ENCODE peak calls at places on chromosomes 11 and 22, in six cellular contexts. F is AG04449, V is mesendoderm, W is upper lobe of right lung, G is tibial nerve, O is aorta. Y is an unnamed sample.

GRCh38 chr11:86355256-86355655 is 19.4 kb upstream of the CCDC81 start:
- DNase-seq in F (no peak), V (no peak), W (no peak), G (no peak), O (no peak), Y (no peak)

GRCh38 chr11:56885182-56885581 is 103.5 kb upstream of the OR5AK2 start:
- DNase-seq in F (no peak), V (peak), W (peak), G (no peak), O (no peak), Y (no peak)

GRCh38 chr11:45024357-45024756 is 73.7 kb upstream of the TP53I11 start:
- DNase-seq in F (no peak), V (no peak), W (no peak), G (no peak), O (no peak), Y (no peak)

GRCh38 chr22:32880906-32881596 is 79.5 kb downstream of the TIMP3 start:
- DNase-seq in F (no peak), V (peak), W (peak), G (no peak), O (peak), Y (peak)

GRCh38 chr11:46006418-46007070 is 84.1 kb downstream of the LARGE2 start:
- DNase-seq in F (no peak), V (peak), W (no peak), G (peak), O (no peak), Y (no peak)

GRCh38 chr22:49331878-49332277 is 495.8 kb downstream of the BRD1 start:
- DNase-seq in F (no peak), V (no peak), W (peak), G (no peak), O (no peak), Y (no peak)

GRCh38 chr22:42752230-42752746 is 31.6 kb upstream of the A4GALT start:
- DNase-seq in F (no peak), V (no peak), W (no peak), G (no peak), O (no peak), Y (peak)

GRCh38 chr11:126194121-126194543 is 17.3 kb downstream of the RPUSD4 start:
- DNase-seq in F (no peak), V (peak), W (no peak), G (peak), O (no peak), Y (no peak)

GRCh38 chr11:123587559-123587958 is 66.9 kb downstream of the SCN3B start:
- DNase-seq in F (no peak), V (no peak), W (no peak), G (no peak), O (no peak), Y (no peak)

GRCh38 chr22:29733362-29734322 is 13.8 kb downstream of the CABP7 start:
- DNase-seq in F (no peak), V (no peak), W (peak), G (no peak), O (no peak), Y (no peak)

GRCh38 chr11:104337273-104337672 is 173.3 kb upstream of the PDGFD start:
- DNase-seq in F (no peak), V (no peak), W (no peak), G (no peak), O (no peak), Y (no peak)

GRCh38 chr11:116641561-116642045 is 131.2 kb downstream of the BUD13 start:
- DNase-seq in F (no peak), V (peak), W (peak), G (no peak), O (no peak), Y (peak)

GRCh38 chr11:35927730-35928129 is 16.1 kb upstream of the LDLRAD3 start:
- DNase-seq in F (no peak), V (no peak), W (peak), G (peak), O (peak), Y (no peak)

GRCh38 chr22:46259374-46259773 is 3.8 kb downstream of the PKDREJ start:
- DNase-seq in F (no peak), V (no peak), W (no peak), G (no peak), O (peak), Y (no peak)

GRCh38 chr11:1194231-1194976 is 28.5 kb upstream of the MUC5B start:
- DNase-seq in F (no peak), V (no peak), W (peak), G (no peak), O (peak), Y (no peak)

GRCh38 chr11:102653744-102654291 is 28.7 kb upstream of the MMP20 start:
- DNase-seq in F (no peak), V (no peak), W (no peak), G (no peak), O (no peak), Y (no peak)

GRCh38 chr11:7251836-7252682 is at the start of gene SYT9:
- DNase-seq in F (no peak), V (peak), W (peak), G (no peak), O (peak), Y (no peak)

GRCh38 chr22:37549704-37550059 is 10.6 kb upstream of the CDC42EP1 start:
- DNase-seq in F (no peak), V (peak), W (peak), G (no peak), O (peak), Y (no peak)

GRCh38 chr11:8814209-8814922 is 96.6 kb upstream of the AKIP1 start:
- DNase-seq in F (no peak), V (peak), W (no peak), G (no peak), O (no peak), Y (no peak)

GRCh38 chr22:21796863-21797262 is 61.3 kb upstream of the YPEL1 start:
- DNase-seq in F (no peak), V (no peak), W (no peak), G (no peak), O (no peak), Y (no peak)

GRCh38 chr11:95450547-95451123 is 219.6 kb upstream of the SESN3 start:
- DNase-seq in F (peak), V (peak), W (no peak), G (no peak), O (no peak), Y (no peak)

GRCh38 chr11:115933564-115933963 is 429.3 kb upstream of the CADM1 start:
- DNase-seq in F (no peak), V (no peak), W (no peak), G (no peak), O (no peak), Y (no peak)

GRCh38 chr11:19974886-19975285 is 185.4 kb downstream of the DBX1 start:
- DNase-seq in F (no peak), V (no peak), W (no peak), G (no peak), O (no peak), Y (no peak)

GRCh38 chr11:3107608-3108182 is 50.5 kb upstream of the CARS1 start:
- DNase-seq in F (no peak), V (no peak), W (peak), G (no peak), O (peak), Y (no peak)

GRCh38 chr11:70109006-70109405 is 30.9 kb downstream of the ANO1 start:
- DNase-seq in F (no peak), V (peak), W (no peak), G (no peak), O (no peak), Y (no peak)

GRCh38 chr11:69352181-69352580 is 58.2 kb downstream of the MYEOV start:
- DNase-seq in F (no peak), V (no peak), W (no peak), G (no peak), O (no peak), Y (peak)

GRCh38 chr11:95451682-95452081 is 220.7 kb upstream of the SESN3 start:
- DNase-seq in F (peak), V (peak), W (no peak), G (no peak), O (no peak), Y (no peak)

GRCh38 chr11:12868315-12869073 is 140.6 kb upstream of the RASSF10 start:
- DNase-seq in F (no peak), V (peak), W (no peak), G (no peak), O (no peak), Y (no peak)

GRCh38 chr11:36037031-36037430 is 93.2 kb downstream of the LDLRAD3 start:
- DNase-seq in F (no peak), V (no peak), W (no peak), G (no peak), O (no peak), Y (no peak)

GRCh38 chr11:116906479-116906878 is 69.1 kb upstream of the APOA1 start:
- DNase-seq in F (no peak), V (no peak), W (no peak), G (no peak), O (no peak), Y (no peak)

GRCh38 chr11:69115586-69116560 is 39.9 kb upstream of the SMIM38 start:
- DNase-seq in F (no peak), V (no peak), W (peak), G (no peak), O (peak), Y (no peak)

GRCh38 chr22:31954535-31955326 is 10.4 kb downstream of the YWHAH start:
- DNase-seq in F (no peak), V (no peak), W (peak), G (no peak), O (peak), Y (no peak)

GRCh38 chr11:1310315-1310687 is 869 bp upstream of the TOLLIP start:
- DNase-seq in F (no peak), V (no peak), W (no peak), G (no peak), O (no peak), Y (no peak)

GRCh38 chr11:123357990-123358827 is 71.9 kb upstream of the GRAMD1B start:
- DNase-seq in F (no peak), V (peak), W (no peak), G (no peak), O (no peak), Y (no peak)

GRCh38 chr11:3840870-3841425 is at the start of gene RHOG:
- DNase-seq in F (no peak), V (peak), W (peak), G (peak), O (peak), Y (peak)

GRCh38 chr11:127392575-127392974 is 392.0 kb upstream of the KIRREL3 start:
- DNase-seq in F (no peak), V (peak), W (no peak), G (no peak), O (no peak), Y (no peak)

GRCh38 chr11:96052921-96053631 is 129.2 kb upstream of the MTMR2 start:
- DNase-seq in F (no peak), V (no peak), W (no peak), G (no peak), O (no peak), Y (no peak)

GRCh38 chr22:19876941-19877625 is 22.4 kb upstream of the GNB1L start:
- DNase-seq in F (no peak), V (no peak), W (peak), G (no peak), O (peak), Y (no peak)

GRCh38 chr11:43685483-43685882 is 4.9 kb downstream of the HSD17B12 start:
- DNase-seq in F (no peak), V (no peak), W (no peak), G (no peak), O (no peak), Y (no peak)
- H3K4me3 ChIP-seq in F (no peak), V (no peak), W (no peak), G (no peak), O (no peak), Y (no peak)

GRCh38 chr22:35914357-35914664 is 114.3 kb downstream of the RBFOX2 start:
- DNase-seq in F (no peak), V (no peak), W (no peak), G (no peak), O (no peak), Y (no peak)
- H3K4me3 ChIP-seq in F (peak), V (no peak), W (peak), G (peak), O (peak), Y (peak)

GRCh38 chr11:67364169-67364568 is 9.2 kb downstream of the CLCF1 start:
- DNase-seq in F (no peak), V (no peak), W (no peak), G (no peak), O (no peak), Y (no peak)

GRCh38 chr11:67364783-67365525 is 8.4 kb downstream of the CLCF1 start:
- DNase-seq in F (no peak), V (no peak), W (no peak), G (no peak), O (no peak), Y (no peak)

GRCh38 chr11:67367014-67367835 is 6.2 kb downstream of the CLCF1 start:
- DNase-seq in F (no peak), V (no peak), W (peak), G (no peak), O (no peak), Y (no peak)

GRCh38 chr11:67366546-67366945 is 6.9 kb downstream of the CLCF1 start:
- DNase-seq in F (no peak), V (no peak), W (no peak), G (no peak), O (no peak), Y (no peak)

DNA sequence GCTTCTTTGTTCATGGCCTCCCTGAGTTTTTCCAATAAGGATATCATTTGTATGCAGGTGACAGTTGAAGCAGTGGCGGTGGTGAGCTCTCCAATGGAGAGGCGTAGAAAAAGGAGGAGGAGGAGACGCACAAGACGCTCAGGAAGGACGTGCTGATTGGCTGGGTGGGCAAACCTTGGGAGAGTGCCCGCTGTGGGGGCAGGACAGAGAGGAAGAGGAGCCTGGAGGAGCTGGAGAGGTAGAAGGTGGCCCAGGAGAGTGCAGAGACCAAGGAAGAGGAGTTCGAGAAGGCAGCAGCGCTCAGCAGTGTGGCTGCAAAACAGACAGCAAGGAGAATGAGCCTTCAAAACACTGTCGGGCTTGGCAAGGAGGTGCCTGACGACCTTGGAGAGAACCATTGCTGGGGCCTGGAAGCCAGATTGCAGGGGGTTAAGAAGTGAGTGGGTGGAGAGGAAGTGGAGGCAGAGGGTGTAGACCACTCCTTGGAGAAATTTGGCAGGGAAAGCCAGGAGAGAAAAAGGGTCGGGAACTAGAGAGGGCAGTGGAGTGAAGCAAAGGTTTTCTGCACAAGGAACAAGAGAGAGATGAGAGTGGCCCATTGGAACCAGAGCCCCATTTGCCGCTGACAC is 7.5 kb downstream of the CLCF1 start:
- DNase-seq in F (no peak), V (no peak), W (no peak), G (no peak), O (no peak), Y (no peak)
- H3K4me3 ChIP-seq in F (no peak), V (no peak), W (no peak), G (no peak), O (no peak), Y (no peak)

DNA sequence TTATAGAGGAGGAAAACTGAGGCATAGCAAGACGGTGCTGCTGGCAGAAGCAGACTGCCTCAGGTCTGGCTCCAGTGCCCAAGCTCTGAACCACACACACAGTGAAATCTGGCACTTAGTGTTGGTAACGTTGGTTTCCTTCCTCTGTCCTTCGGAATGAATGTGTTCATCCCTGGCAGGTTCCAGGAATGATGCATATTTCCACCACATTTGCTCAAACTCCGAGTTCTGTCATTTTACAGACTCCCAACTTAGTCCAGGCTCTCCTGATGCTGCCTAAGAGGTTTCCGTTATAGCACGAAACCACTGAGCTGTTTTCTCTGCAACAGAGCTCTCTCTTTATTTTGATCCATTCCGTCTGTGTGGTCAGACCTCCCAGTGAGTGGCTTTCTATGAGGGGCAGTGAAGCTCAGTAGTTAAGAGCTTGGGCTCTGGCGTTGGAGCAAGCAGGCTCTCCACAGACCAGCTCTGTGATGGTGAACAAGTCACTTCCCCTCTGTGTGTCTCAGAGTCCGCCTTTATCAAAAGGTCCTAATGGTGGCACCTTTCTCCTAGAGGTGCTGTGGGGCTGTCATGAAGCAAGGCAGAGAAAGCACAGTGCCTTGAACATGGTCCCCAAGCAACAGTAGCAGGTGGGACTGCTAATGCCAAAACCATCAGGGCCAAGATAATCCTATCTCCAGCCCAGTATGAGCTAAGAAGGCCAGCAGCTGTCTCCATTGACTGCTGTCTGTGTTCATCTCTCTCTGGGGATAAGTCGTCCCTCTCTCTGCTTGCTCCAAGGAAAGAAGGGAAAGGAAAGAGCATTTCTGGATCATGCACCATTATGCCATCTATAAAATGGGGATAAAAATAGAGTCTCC is 200.4 kb downstream of the MYO18B start:
- DNase-seq in F (no peak), V (no peak), W (no peak), G (no peak), O (no peak), Y (no peak)
- H3K4me3 ChIP-seq in F (no peak), V (no peak), W (no peak), G (no peak), O (no peak), Y (no peak)

GRCh38 chr11:33692013-33692504 is 8.6 kb downstream of the C11orf91 start:
- DNase-seq in F (peak), V (peak), W (no peak), G (peak), O (peak), Y (no peak)
- H3K4me3 ChIP-seq in F (peak), V (no peak), W (peak), G (no peak), O (no peak), Y (peak)

Y was measured in esophagus muscularis mucosa.